ENCODE peak calls at places on chromosomes 1 and 21, in four cellular contexts. J is endothelial cell, V is AG04450, N is heart left ventricle. K is an unnamed sample.

GRCh38 chr21:27581168-27581567 is 614.3 kb upstream of the ADAMTS5 start:
- DNase-seq in J (no peak), V (no peak), N (no peak), K (no peak)

GRCh38 chr1:229155472-229155871 is 115.4 kb upstream of the RAB4A start:
- DNase-seq in J (no peak), V (no peak), N (peak), K (no peak)

GRCh38 chr1:83497563-83497962 is 501.4 kb downstream of the TTLL7 start:
- DNase-seq in J (peak), V (no peak), N (no peak), K (no peak)

GRCh38 chr1:226203237-226203636 is 16.7 kb upstream of the ACBD3 start:
- DNase-seq in J (no peak), V (no peak), N (no peak), K (no peak)

GRCh38 chr1:244435562-244436205 is 16.0 kb downstream of the ADSS2 start:
- DNase-seq in J (no peak), V (no peak), N (no peak), K (no peak)

GRCh38 chr1:8017495-8018310 is 8.4 kb downstream of the ERRFI1 start:
- DNase-seq in J (no peak), V (no peak), N (no peak), K (no peak)

GRCh38 chr1:63691672-63692425 is 82.0 kb upstream of the ROR1 start:
- DNase-seq in J (peak), V (peak), N (peak), K (no peak)

GRCh38 chr21:34890724-34891609 is 158.1 kb downstream of the RUNX1 start:
- DNase-seq in J (peak), V (no peak), N (no peak), K (no peak)

GRCh38 chr1:201944002-201944401 is 2.3 kb downstream of the LMOD1 start:
- DNase-seq in J (no peak), V (no peak), N (no peak), K (no peak)

GRCh38 chr1:160685266-160685665 is 26.4 kb downstream of the CD48 start:
- DNase-seq in J (no peak), V (no peak), N (no peak), K (no peak)

GRCh38 chr21:46503922-46504539 is 45.3 kb downstream of the DIP2A start:
- DNase-seq in J (no peak), V (no peak), N (no peak), K (no peak)

GRCh38 chr1:233075045-233075444 is 124.6 kb downstream of the NTPCR start:
- DNase-seq in J (no peak), V (peak), N (no peak), K (no peak)

GRCh38 chr1:65027699-65028358 is 61.5 kb upstream of the JAK1 start:
- DNase-seq in J (no peak), V (no peak), N (peak), K (no peak)

GRCh38 chr1:119045091-119045746 is 57.1 kb upstream of the TBX15 start:
- DNase-seq in J (no peak), V (no peak), N (no peak), K (no peak)

GRCh38 chr1:226545806-226546596 is 2.6 kb upstream of the STUM start:
- DNase-seq in J (no peak), V (no peak), N (peak), K (no peak)

GRCh38 chr1:219442575-219442974 is 170.3 kb downstream of the ZC3H11B start:
- DNase-seq in J (no peak), V (no peak), N (no peak), K (no peak)

GRCh38 chr1:155479205-155479604 is 83.4 kb downstream of the ASH1L start:
- DNase-seq in J (no peak), V (no peak), N (no peak), K (no peak)

GRCh38 chr1:186757851-186758250 is 70.9 kb upstream of the PLA2G4A start:
- DNase-seq in J (no peak), V (no peak), N (no peak), K (no peak)

GRCh38 chr1:19033926-19034680 is 77.6 kb upstream of the IFFO2 start:
- DNase-seq in J (no peak), V (no peak), N (no peak), K (no peak)

GRCh38 chr1:26580116-26580515 is 50.6 kb downstream of the RPS6KA1 start:
- DNase-seq in J (no peak), V (no peak), N (no peak), K (no peak)

GRCh38 chr1:96370752-96371151 is 350.8 kb upstream of the PTBP2 start:
- DNase-seq in J (no peak), V (peak), N (no peak), K (no peak)

GRCh38 chr1:40421694-40422384 is 28.4 kb upstream of the ZFP69B start:
- DNase-seq in J (no peak), V (no peak), N (no peak), K (no peak)

GRCh38 chr1:220877348-220878095 is 1.7 kb upstream of the HLX start:
- DNase-seq in J (no peak), V (no peak), N (no peak), K (no peak)

GRCh38 chr1:226131639-226132038 is 54.9 kb downstream of the ACBD3 start:
- DNase-seq in J (no peak), V (no peak), N (peak), K (no peak)

GRCh38 chr1:6347641-6348487 is 45.7 kb downstream of the ACOT7 start:
- DNase-seq in J (peak), V (no peak), N (no peak), K (peak)
- TF ChIP-seq CTCF in J (peak), V (peak), N (peak), K (peak)

GRCh38 chr1:152926091-152926490 is 17.7 kb downstream of the IVL start:
- DNase-seq in J (no peak), V (no peak), N (no peak), K (no peak)
- TF ChIP-seq CTCF in J (no peak), V (peak), N (no peak), K (no peak)

DNA sequence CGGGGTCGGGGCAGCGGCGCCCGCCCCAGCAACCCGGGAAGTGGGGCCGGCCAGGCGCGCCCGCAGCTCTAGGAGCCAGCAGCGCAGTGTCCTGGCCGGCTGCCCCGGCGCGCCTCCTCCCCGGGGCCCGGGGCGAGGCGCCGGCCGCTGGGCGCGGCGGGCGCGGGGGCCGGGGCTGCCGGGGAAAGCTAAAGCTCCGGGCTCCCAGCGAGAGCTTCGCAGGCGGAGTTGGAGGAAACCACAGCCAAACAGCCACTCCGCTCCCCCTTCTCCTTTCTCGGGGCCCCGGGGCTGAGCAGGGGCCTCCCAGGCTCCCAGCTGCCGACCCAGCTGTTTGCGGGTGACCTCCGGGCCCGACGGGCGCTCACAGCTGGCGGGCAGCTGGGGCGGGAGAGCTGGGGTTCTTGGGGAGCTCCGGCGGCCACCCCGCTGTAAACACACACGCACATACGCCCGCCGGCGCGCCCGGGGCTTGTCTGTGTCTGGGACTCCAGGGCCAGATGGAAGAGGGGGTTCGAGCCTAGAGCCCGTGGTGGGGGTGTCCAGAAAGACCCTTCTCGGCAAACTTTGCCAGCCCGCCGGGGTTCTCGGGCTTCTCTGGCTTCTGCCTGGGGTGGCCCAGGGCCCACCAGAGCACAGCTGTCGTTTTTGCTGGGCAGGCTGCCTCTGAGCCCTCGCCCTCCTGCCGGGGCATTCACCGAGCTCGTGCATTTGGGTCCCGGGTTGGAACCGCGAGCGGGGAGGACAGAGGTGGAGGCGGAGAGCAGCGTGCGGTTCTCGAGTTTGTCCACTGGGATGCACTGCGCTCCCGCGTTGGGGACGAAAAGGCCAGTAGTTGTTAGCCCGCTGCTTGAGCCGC is 1.5 kb downstream of the AJAP1 start:
- DNase-seq in J (peak), V (no peak), N (peak), K (peak)
- TF ChIP-seq CTCF in J (peak), V (peak), N (peak), K (peak)

GRCh38 chr1:152626688-152627087 is 3.8 kb upstream of the LCE3A start:
- DNase-seq in J (no peak), V (no peak), N (no peak), K (no peak)

GRCh38 chr1:152622803-152623202 is at the start of gene LCE3A:
- DNase-seq in J (no peak), V (no peak), N (no peak), K (no peak)

GRCh38 chr1:152621993-152622392 is 910 bp downstream of the LCE3A start:
- DNase-seq in J (no peak), V (no peak), N (no peak), K (no peak)

GRCh38 chr1:152623203-152623844 is 421 bp upstream of the LCE3A start:
- DNase-seq in J (no peak), V (no peak), N (no peak), K (peak)
- TF ChIP-seq CTCF in J (peak), V (no peak), N (no peak), K (peak)

GRCh38 chr1:15181564-15181963 is 28.0 kb downstream of the TMEM51 start:
- DNase-seq in J (no peak), V (no peak), N (no peak), K (no peak)

GRCh38 chr1:15178571-15179484 is 25.3 kb downstream of the TMEM51 start:
- DNase-seq in J (peak), V (peak), N (no peak), K (no peak)

GRCh38 chr1:15180189-15180588 is 26.6 kb downstream of the TMEM51 start:
- DNase-seq in J (no peak), V (no peak), N (no peak), K (no peak)

GRCh38 chr1:15179485-15179883 is 25.9 kb downstream of the TMEM51 start:
- DNase-seq in J (no peak), V (no peak), N (no peak), K (no peak)

DNA sequence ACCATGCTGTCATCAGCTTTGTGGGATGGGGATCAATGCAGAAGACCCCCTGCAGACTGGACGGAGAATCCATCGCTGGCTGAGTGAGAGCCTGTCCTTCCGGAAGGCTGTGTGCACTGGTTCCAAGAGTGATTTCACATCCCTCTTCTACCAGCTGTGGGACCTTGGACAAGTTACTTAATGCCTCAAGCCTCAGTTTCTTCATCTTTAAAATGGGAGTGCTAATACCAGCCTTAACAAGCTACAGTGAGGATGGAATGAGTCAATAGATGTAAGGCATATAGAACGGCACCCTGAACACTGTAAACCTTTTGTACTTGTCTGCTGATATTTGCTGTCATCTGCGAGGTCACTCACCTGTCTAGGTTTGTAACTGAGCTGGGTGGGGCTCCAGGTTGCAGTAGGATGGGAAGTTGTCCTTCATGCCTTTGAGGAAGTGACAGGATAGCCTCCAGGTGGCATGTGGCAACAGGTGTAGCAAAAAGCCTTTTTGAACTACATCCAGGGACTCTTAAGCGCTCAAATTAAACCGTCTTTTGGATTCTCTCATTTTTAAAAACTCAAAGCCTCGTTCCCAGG is 27.5 kb downstream of the TMEM51 start:
- DNase-seq in J (no peak), V (no peak), N (no peak), K (no peak)
- TF ChIP-seq CTCF in J (no peak), V (no peak), N (no peak), K (no peak)